ENCODE peak calls at places on chromosomes 16 and 17, in six cellular contexts. Q is transverse colon, I is A549, L is body of pancreas, V is heart left ventricle, N is right lobe of liver. E is an unnamed sample.

GRCh38 chr16:30457256-30457655 is 11.6 kb upstream of the SEPHS2 start:
- DNase-seq in L (no peak), V (no peak), N (no peak), Q (no peak), I (no peak), E (no peak)

GRCh38 chr17:41919840-41920579 is 1.3 kb upstream of the ACLY start:
- DNase-seq in Q (no peak), N (peak; percentile 96), V (no peak), L (peak; percentile 23), I (no peak), E (no peak)

GRCh38 chr17:67290244-67290993 is 45.4 kb upstream of the HELZ start:
- DNase-seq in I (no peak), V (no peak), Q (no peak), L (no peak), N (no peak), E (no peak)

GRCh38 chr17:62064029-62064790 is 868 bp downstream of the MED13 start:
- DNase-seq in N (no peak), Q (no peak), I (peak; percentile 28), V (no peak), L (no peak), E (no peak)

GRCh38 chr17:12789075-12789975 is at the start of gene ARHGAP44:
- DNase-seq in N (peak; percentile 72), Q (peak; percentile 73), V (peak; percentile 62), L (peak; percentile 68), I (peak; percentile 64), E (no peak)

GRCh38 chr16:13099822-13100221 is 198.4 kb downstream of the SHISA9 start:
- DNase-seq in V (no peak), Q (no peak), I (no peak), N (no peak), L (no peak), E (no peak)

GRCh38 chr17:41777157-41777578 is 9.3 kb downstream of the JUP start:
- DNase-seq in V (peak; percentile 80), Q (peak; percentile 41), N (no peak), I (peak; percentile 77), L (peak; percentile 55), E (no peak)

GRCh38 chr16:84827897-84828296 is 8.1 kb downstream of the CRISPLD2 start:
- DNase-seq in Q (no peak), L (no peak), V (no peak), N (no peak), I (no peak), E (no peak)

GRCh38 chr16:3020604-3021448 is 658 bp downstream of the TNFRSF12A start:
- DNase-seq in I (peak; percentile 81), N (peak; percentile 74), L (peak; percentile 98), Q (peak; percentile 75), V (peak; percentile 85), E (peak; percentile 91)

GRCh38 chr17:75693500-75694481 is 26.7 kb downstream of the SAP30BP start:
- DNase-seq in V (peak; percentile 73), Q (peak; percentile 63), I (peak; percentile 65), L (peak; percentile 81), N (no peak), E (peak; percentile 93)

GRCh38 chr17:75694536-75694935 is 26.7 kb upstream of the ITGB4 start:
- DNase-seq in V (no peak), N (no peak), I (no peak), L (no peak), Q (no peak), E (no peak)

GRCh38 chr17:75695141-75695829 is 26.0 kb upstream of the ITGB4 start:
- DNase-seq in V (no peak), Q (no peak), L (no peak), N (no peak), I (no peak), E (no peak)

GRCh38 chr17:75697651-75698291 is 23.5 kb upstream of the ITGB4 start:
- DNase-seq in I (no peak), Q (peak; percentile 46), L (peak; percentile 75), V (no peak), N (no peak), E (peak; percentile 77)

GRCh38 chr17:75695830-75696271 is 25.4 kb upstream of the ITGB4 start:
- DNase-seq in L (no peak), I (no peak), Q (peak; percentile 74), N (no peak), V (peak; percentile 50), E (peak; percentile 83)
- TF ChIP-seq POLR2A in L (no peak), I (no peak), Q (peak; percentile 53), N (no peak), V (no peak), E (no peak)

GRCh38 chr17:9244066-9245052 is 223.0 kb downstream of the NTN1 start:
- DNase-seq in Q (peak; percentile 59), V (no peak), I (no peak), L (no peak), N (no peak), E (peak; percentile 73)
- H3K27ac ChIP-seq in Q (peak overlapping the region; percentile 94), V (no peak overlapping the region), I (no peak overlapping the region), L (no peak overlapping the region), N (no peak overlapping the region), E (peak overlapping the region; percentile 58)

DNA sequence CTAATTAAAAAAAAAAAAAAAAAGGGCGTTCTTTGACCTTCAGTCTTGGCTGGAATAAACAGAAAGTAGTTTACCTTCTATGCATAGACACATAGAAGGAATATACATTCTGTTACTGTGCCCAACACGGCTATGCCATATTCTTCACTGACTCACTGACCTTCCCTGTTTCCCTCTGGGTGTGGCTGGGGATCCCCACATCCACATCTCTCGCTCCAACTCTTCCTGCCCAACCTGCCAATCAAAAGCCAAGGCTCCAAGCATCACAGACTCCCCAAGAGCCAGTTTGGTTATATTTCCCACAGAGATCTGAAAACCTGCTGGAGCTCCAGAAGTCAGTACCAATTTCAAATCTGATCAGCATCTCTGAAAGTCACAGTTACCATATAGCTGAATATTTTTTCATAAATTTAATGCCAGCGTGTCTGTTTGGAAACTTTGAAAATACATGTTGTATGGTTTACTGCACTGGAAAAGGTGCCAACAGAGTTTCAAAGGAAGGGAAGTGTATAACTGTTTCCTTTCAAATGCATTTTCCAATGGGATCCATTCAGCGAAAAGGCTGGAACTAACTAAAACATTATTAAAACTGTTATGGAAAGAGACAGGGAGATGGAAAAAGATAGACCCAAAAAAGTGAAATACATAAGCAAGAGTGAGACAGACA is 91.8 kb downstream of the SMG6 start:
- DNase-seq in L (no peak), V (no peak), I (no peak), Q (no peak), N (no peak), E (no peak)
- H3K4me1 ChIP-seq in L (no peaks in the 10 kb centered on the region), V (peaks cover 43% of the 10 kb centered on the region), I (no peaks in the 10 kb centered on the region), Q (peaks cover 27% of the 10 kb centered on the region), N (peaks cover 37% of the 10 kb centered on the region), E (peaks cover 68% of the 10 kb centered on the region)

GRCh38 chr16:70717065-70717464 is 31.2 kb upstream of the MTSS2 start:
- DNase-seq in I (no peak), Q (no peak), N (no peak), V (no peak), L (no peak), E (no peak)

GRCh38 chr16:70714526-70715112 is 28.8 kb upstream of the MTSS2 start:
- DNase-seq in V (no peak), N (no peak), L (no peak), I (no peak), Q (no peak), E (no peak)

GRCh38 chr16:70713781-70714180 is 27.9 kb upstream of the MTSS2 start:
- DNase-seq in L (no peak), V (no peak), Q (no peak), I (no peak), N (no peak), E (no peak)

GRCh38 chr16:70715860-70716357 is 30.1 kb upstream of the MTSS2 start:
- DNase-seq in Q (no peak), L (no peak), I (no peak), N (no peak), V (no peak), E (no peak)

DNA sequence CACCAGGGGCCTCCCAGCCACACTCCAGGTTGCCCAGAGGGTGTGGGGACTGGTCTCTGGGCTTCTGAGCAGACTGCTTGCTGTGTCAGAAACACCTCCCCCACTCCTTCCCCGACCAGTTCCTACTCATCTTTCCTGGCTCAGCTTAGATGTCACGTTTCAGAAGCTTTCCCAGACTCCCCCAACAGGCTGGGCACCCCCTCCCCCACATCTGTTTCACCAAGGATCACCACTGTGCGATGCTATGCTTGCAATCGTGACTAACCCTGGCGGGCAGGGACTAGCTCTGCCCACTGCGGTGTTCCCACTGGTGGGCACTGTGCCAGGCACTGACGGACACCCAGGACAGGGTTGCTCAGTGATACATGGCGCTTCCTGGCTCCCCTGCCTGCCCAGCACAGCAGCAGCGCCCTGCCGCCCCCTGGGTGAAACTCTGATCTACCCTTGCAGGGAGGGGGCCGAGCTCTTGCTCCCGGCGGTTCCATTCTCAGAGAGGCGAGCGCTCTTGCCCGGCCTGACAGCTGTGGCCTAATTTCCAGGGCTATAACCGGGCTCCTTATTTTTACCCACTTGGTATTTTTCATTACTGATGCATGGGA is 29.4 kb upstream of the MTSS2 start:
- DNase-seq in N (peak; percentile 80), I (peak; percentile 93), V (peak; percentile 74), Q (peak; percentile 70), L (peak; percentile 81), E (no peak)
- TF ChIP-seq POLR2A in N (peak; percentile 78), I (no peak), V (no peak), Q (no peak), L (no peak), E (no peak)

DNA sequence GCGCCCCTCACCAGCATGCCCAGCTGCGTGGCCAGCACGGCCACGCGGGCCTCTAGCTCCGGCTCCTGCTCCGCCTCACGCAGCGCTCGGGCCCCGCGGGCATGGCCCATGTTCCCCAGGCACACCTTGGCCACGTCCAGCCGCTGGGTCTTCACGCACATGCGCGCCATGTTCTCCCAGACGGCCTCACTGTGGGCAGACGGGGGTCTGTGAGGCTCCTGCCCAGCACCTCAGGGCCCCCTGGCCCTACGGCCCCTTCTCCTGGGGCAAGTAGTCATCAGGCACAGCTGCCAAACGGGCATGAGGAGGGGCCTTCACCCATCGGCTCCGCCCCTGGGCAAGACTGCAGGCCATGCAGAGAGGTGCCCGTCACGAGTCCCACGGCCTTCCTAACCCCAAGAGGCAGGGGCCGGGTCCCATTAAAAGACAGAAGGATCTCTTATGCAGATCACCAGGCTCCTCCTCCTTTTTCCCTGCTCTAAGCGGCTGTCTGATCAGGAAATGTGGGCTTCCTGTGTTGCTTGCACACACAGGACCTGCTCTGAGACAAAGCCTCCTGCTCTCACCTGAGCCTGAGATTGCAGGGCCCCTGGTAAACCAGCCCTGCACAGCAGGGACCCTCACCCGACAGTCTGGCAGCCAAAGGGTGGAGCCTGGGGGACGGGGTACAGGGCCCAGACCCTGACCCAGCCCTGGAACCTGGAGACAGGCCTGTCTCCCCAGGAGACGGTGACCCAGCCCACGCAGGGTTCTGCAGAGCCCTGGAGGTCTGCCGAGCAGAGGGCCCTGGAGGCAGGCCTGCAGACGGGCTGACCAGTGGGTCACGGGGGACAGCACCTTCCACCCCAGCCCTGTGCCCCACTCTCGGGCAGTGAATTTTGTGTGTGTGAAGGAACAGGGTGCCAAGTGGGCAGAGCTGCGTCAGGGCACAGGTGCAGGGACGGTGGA is 6.6 kb upstream of the TMEM204 start:
- DNase-seq in Q (no peak), V (no peak), I (no peak), N (no peak), L (no peak), E (no peak)
- H3K27ac ChIP-seq in Q (no peak overlapping the region), V (no peak overlapping the region), I (no peak overlapping the region), N (no peak overlapping the region), L (peak overlapping the region; percentile 59), E (no peak overlapping the region)

E was measured in suprapubic skin.